ENCODE peak calls at places on chromosomes 16 and 17, in seven cellular contexts. One of them, this sample, is unnamed.

GRCh38 chr17:75516619-75517276 is 420 bp downstream of the TSEN54 start:
- DNase-seq in left ventricle myocardium inferior: no peak
- DNase-seq in cardiac fibroblast: peak; percentile 49
- DNase-seq in AG10803: peak; percentile 16
- DNase-seq in activated CD8-positive, alpha-beta T cell treated with anti-CD3 and anti-CD28 coated beads for 36 hours: peak; percentile 45
- DNase-seq in pancreas: peak; percentile 75
- DNase-seq in brain microvascular endothelial cell: no peak
- DNase-seq in this sample: no peak

GRCh38 chr17:51128089-51128488 is 7.4 kb upstream of the SPAG9 start:
- DNase-seq in left ventricle myocardium inferior: no peak
- DNase-seq in cardiac fibroblast: peak; percentile 50
- DNase-seq in AG10803: no peak
- DNase-seq in activated CD8-positive, alpha-beta T cell treated with anti-CD3 and anti-CD28 coated beads for 36 hours: peak; percentile 44
- DNase-seq in pancreas: no peak
- DNase-seq in brain microvascular endothelial cell: no peak
- DNase-seq in this sample: peak; percentile 7

GRCh38 chr17:42284566-42284965 is 3.7 kb upstream of the STAT5A start:
- DNase-seq in left ventricle myocardium inferior: no peak
- DNase-seq in cardiac fibroblast: no peak
- DNase-seq in AG10803: no peak
- DNase-seq in activated CD8-positive, alpha-beta T cell treated with anti-CD3 and anti-CD28 coated beads for 36 hours: no peak
- DNase-seq in pancreas: no peak
- DNase-seq in brain microvascular endothelial cell: no peak
- DNase-seq in this sample: no peak

GRCh38 chr17:7074931-7075330 is 5.1 kb downstream of the CLEC10A start:
- DNase-seq in left ventricle myocardium inferior: no peak
- DNase-seq in cardiac fibroblast: no peak
- DNase-seq in AG10803: no peak
- DNase-seq in activated CD8-positive, alpha-beta T cell treated with anti-CD3 and anti-CD28 coated beads for 36 hours: no peak
- DNase-seq in pancreas: no peak
- DNase-seq in brain microvascular endothelial cell: no peak
- DNase-seq in this sample: no peak

GRCh38 chr17:58617563-58617962 is 74.3 kb downstream of the TEX14 start:
- DNase-seq in left ventricle myocardium inferior: no peak
- DNase-seq in cardiac fibroblast: no peak
- DNase-seq in AG10803: no peak
- DNase-seq in activated CD8-positive, alpha-beta T cell treated with anti-CD3 and anti-CD28 coated beads for 36 hours: no peak
- DNase-seq in pancreas: no peak
- DNase-seq in brain microvascular endothelial cell: no peak
- DNase-seq in this sample: no peak

GRCh38 chr16:1351582-1352362 is at the start of the genes GNPTG and TSR3:
- DNase-seq in left ventricle myocardium inferior: peak; percentile 87
- DNase-seq in cardiac fibroblast: peak; percentile 95
- DNase-seq in AG10803: peak; percentile 92
- DNase-seq in activated CD8-positive, alpha-beta T cell treated with anti-CD3 and anti-CD28 coated beads for 36 hours: peak; percentile 84
- DNase-seq in pancreas: peak; percentile 96
- DNase-seq in brain microvascular endothelial cell: peak; percentile 60
- DNase-seq in this sample: peak; percentile 81

GRCh38 chr17:76153202-76153601 is 12.2 kb upstream of the FOXJ1 start:
- DNase-seq in left ventricle myocardium inferior: no peak
- DNase-seq in cardiac fibroblast: no peak
- DNase-seq in AG10803: no peak
- DNase-seq in activated CD8-positive, alpha-beta T cell treated with anti-CD3 and anti-CD28 coated beads for 36 hours: no peak
- DNase-seq in pancreas: no peak
- DNase-seq in brain microvascular endothelial cell: no peak
- DNase-seq in this sample: no peak

GRCh38 chr17:22277595-22277994 is 585.3 kb downstream of the KCNJ18 start:
- DNase-seq in left ventricle myocardium inferior: no peak
- DNase-seq in cardiac fibroblast: no peak
- DNase-seq in AG10803: no peak
- DNase-seq in activated CD8-positive, alpha-beta T cell treated with anti-CD3 and anti-CD28 coated beads for 36 hours: no peak
- DNase-seq in pancreas: peak; percentile 27
- DNase-seq in brain microvascular endothelial cell: no peak
- DNase-seq in this sample: no peak

GRCh38 chr17:4898927-4899326 is 409 bp upstream of the C17orf107 start:
- DNase-seq in left ventricle myocardium inferior: no peak
- DNase-seq in cardiac fibroblast: no peak
- DNase-seq in AG10803: no peak
- DNase-seq in activated CD8-positive, alpha-beta T cell treated with anti-CD3 and anti-CD28 coated beads for 36 hours: peak; percentile 33
- DNase-seq in pancreas: no peak
- DNase-seq in brain microvascular endothelial cell: no peak
- DNase-seq in this sample: no peak

GRCh38 chr17:4900231-4901107 is 1.1 kb downstream of the C17orf107 start:
- DNase-seq in left ventricle myocardium inferior: no peak
- DNase-seq in cardiac fibroblast: no peak
- DNase-seq in AG10803: no peak
- DNase-seq in activated CD8-positive, alpha-beta T cell treated with anti-CD3 and anti-CD28 coated beads for 36 hours: peak; percentile 68
- DNase-seq in pancreas: no peak
- DNase-seq in brain microvascular endothelial cell: no peak
- DNase-seq in this sample: no peak

GRCh38 chr17:4898351-4898750 is 985 bp upstream of the C17orf107 start:
- DNase-seq in left ventricle myocardium inferior: no peak
- DNase-seq in cardiac fibroblast: no peak
- DNase-seq in AG10803: no peak
- DNase-seq in activated CD8-positive, alpha-beta T cell treated with anti-CD3 and anti-CD28 coated beads for 36 hours: no peak
- DNase-seq in pancreas: no peak
- DNase-seq in brain microvascular endothelial cell: no peak
- DNase-seq in this sample: no peak

GRCh38 chr17:4901108-4901647 is 1.7 kb downstream of the CHRNE start:
- DNase-seq in left ventricle myocardium inferior: no peak
- DNase-seq in cardiac fibroblast: no peak
- DNase-seq in AG10803: no peak
- DNase-seq in activated CD8-positive, alpha-beta T cell treated with anti-CD3 and anti-CD28 coated beads for 36 hours: no peak
- DNase-seq in pancreas: no peak
- DNase-seq in brain microvascular endothelial cell: no peak
- DNase-seq in this sample: no peak

DNA sequence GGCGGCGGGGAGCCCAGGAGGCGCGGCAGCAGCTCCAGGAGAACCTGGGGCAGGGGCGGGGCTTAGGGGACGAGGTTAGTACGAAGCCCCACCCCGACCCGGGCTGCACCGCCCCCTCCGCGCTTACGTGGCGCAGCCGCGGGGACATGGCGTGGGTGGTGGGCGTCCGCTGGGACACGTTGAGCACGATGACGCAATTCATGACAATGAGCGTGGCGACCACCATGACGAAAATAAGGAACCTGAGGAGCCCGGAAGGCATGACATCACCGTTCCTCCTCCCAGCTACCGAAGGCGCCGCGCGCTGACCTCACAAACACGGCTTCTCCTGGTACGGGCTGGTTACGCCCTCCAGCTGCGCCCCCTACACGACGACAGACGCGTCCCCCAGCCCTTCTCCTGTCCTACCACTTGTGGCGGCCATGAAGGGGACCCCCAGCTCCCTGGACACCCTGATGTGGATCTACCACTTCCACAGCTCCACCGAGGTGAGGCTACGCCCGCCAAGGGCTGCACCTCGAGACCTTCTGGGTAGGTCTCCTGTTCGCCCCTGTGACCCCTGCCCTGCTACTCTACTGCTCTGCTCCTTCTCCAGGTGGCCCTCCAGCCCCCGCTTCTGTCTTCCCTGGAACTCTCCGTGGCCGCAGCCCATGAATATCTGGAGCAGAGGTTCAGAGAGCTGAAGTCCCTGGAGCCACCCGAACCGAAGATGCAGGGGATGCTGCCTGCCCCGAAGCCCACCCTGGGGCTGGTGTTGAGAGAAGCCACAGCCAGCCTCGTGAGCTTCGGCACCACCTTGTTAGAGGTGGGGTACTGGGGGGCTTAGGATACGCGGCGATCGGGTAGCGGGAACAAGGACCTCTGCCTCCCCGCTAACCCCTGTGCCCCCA is at the start of gene C17orf107:
- DNase-seq in left ventricle myocardium inferior: peak; percentile 82
- DNase-seq in cardiac fibroblast: peak; percentile 88
- DNase-seq in AG10803: peak; percentile 65
- DNase-seq in activated CD8-positive, alpha-beta T cell treated with anti-CD3 and anti-CD28 coated beads for 36 hours: peak; percentile 99
- DNase-seq in pancreas: peak; percentile 91
- DNase-seq in brain microvascular endothelial cell: peak; percentile 58
- DNase-seq in this sample: peak; percentile 3
- TF ChIP-seq CTCF in left ventricle myocardium inferior: no peak
- TF ChIP-seq CTCF in cardiac fibroblast: no peak
- TF ChIP-seq CTCF in AG10803: no peak
- TF ChIP-seq CTCF in activated CD8-positive, alpha-beta T cell treated with anti-CD3 and anti-CD28 coated beads for 36 hours: no peak
- TF ChIP-seq CTCF in pancreas: no peak
- TF ChIP-seq CTCF in brain microvascular endothelial cell: peak; percentile 2
- TF ChIP-seq CTCF in this sample: no peak

GRCh38 chr16:55044366-55044975 is 113.8 kb downstream of the IRX5 start:
- DNase-seq in left ventricle myocardium inferior: no peak
- DNase-seq in cardiac fibroblast: no peak
- DNase-seq in AG10803: no peak
- DNase-seq in activated CD8-positive, alpha-beta T cell treated with anti-CD3 and anti-CD28 coated beads for 36 hours: no peak
- DNase-seq in pancreas: no peak
- DNase-seq in brain microvascular endothelial cell: no peak
- DNase-seq in this sample: no peak

GRCh38 chr16:55041540-55042234 is 111.0 kb downstream of the IRX5 start:
- DNase-seq in left ventricle myocardium inferior: no peak
- DNase-seq in cardiac fibroblast: no peak
- DNase-seq in AG10803: no peak
- DNase-seq in activated CD8-positive, alpha-beta T cell treated with anti-CD3 and anti-CD28 coated beads for 36 hours: no peak
- DNase-seq in pancreas: no peak
- DNase-seq in brain microvascular endothelial cell: no peak
- DNase-seq in this sample: no peak

GRCh38 chr16:55042556-55043432 is 112.1 kb downstream of the IRX5 start:
- DNase-seq in left ventricle myocardium inferior: no peak
- DNase-seq in cardiac fibroblast: no peak
- DNase-seq in AG10803: no peak
- DNase-seq in activated CD8-positive, alpha-beta T cell treated with anti-CD3 and anti-CD28 coated beads for 36 hours: no peak
- DNase-seq in pancreas: no peak
- DNase-seq in brain microvascular endothelial cell: no peak
- DNase-seq in this sample: no peak

GRCh38 chr16:55045329-55046145 is 114.9 kb downstream of the IRX5 start:
- DNase-seq in left ventricle myocardium inferior: no peak
- DNase-seq in cardiac fibroblast: no peak
- DNase-seq in AG10803: no peak
- DNase-seq in activated CD8-positive, alpha-beta T cell treated with anti-CD3 and anti-CD28 coated beads for 36 hours: no peak
- DNase-seq in pancreas: no peak
- DNase-seq in brain microvascular endothelial cell: no peak
- DNase-seq in this sample: no peak

DNA sequence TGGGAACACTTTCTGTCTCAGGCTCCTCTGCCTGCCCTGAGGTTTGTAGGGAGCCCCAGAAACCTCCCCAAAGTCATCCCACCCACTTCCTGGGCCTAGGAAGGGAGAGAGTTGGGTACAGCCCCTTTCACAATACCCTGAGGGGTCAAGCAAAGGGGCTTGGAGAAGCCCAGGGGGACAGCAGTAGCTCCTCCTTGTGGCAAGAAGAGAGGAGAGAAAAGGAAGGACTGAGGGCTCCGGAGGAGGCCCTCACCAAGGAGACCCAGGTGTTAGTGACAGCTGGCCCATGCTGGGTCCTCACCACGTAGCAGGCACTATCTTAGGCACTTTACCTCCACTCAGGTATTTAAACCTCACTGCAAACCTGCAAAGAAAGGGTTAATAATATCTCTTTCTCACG is 112.8 kb downstream of the IRX5 start:
- DNase-seq in left ventricle myocardium inferior: no peak
- DNase-seq in cardiac fibroblast: no peak
- DNase-seq in AG10803: no peak
- DNase-seq in activated CD8-positive, alpha-beta T cell treated with anti-CD3 and anti-CD28 coated beads for 36 hours: no peak
- DNase-seq in pancreas: no peak
- DNase-seq in brain microvascular endothelial cell: no peak
- DNase-seq in this sample: no peak
- TF ChIP-seq CTCF in left ventricle myocardium inferior: no peak
- TF ChIP-seq CTCF in cardiac fibroblast: no peak
- TF ChIP-seq CTCF in AG10803: no peak
- TF ChIP-seq CTCF in activated CD8-positive, alpha-beta T cell treated with anti-CD3 and anti-CD28 coated beads for 36 hours: no peak
- TF ChIP-seq CTCF in pancreas: no peak
- TF ChIP-seq CTCF in brain microvascular endothelial cell: no peak
- TF ChIP-seq CTCF in this sample: no peak

DNA sequence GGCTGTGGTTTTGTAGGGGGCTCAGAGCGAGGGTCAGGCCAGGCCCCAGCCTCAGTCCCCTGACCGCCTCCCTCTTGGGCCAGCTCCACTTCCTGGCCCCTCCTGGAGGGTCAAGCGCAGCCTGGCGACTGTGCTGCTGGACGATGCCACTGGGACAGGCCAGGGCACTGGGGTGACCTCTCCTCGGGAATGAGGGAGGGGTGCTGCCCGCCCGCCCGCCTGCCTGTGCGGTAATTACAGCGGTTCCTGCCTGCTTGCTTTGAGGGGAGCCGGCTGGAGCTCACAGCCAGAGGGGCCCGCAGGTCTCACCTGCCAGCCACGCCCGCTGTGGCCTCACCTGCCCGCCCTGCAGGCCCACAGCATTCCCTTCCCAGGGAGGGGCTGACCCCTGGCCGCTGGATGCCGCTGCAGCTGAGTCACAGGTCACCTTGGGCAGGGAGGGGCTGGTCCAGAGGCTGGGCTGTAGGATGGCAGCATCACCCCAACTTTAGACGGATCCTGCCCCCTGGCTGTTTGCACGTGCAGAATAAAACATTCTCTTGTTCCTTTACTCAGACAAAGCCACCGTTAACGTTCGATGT is 76.7 kb upstream of the CBX4 start:
- DNase-seq in left ventricle myocardium inferior: no peak
- DNase-seq in cardiac fibroblast: peak; percentile 51
- DNase-seq in AG10803: peak; percentile 22
- DNase-seq in activated CD8-positive, alpha-beta T cell treated with anti-CD3 and anti-CD28 coated beads for 36 hours: peak; percentile 44
- DNase-seq in pancreas: peak; percentile 60
- DNase-seq in brain microvascular endothelial cell: no peak
- DNase-seq in this sample: peak; percentile 42
- TF ChIP-seq CTCF in left ventricle myocardium inferior: peak; percentile 49
- TF ChIP-seq CTCF in cardiac fibroblast: peak; percentile 36
- TF ChIP-seq CTCF in AG10803: peak; percentile 44
- TF ChIP-seq CTCF in activated CD8-positive, alpha-beta T cell treated with anti-CD3 and anti-CD28 coated beads for 36 hours: no peak
- TF ChIP-seq CTCF in pancreas: no peak
- TF ChIP-seq CTCF in brain microvascular endothelial cell: peak; percentile 53
- TF ChIP-seq CTCF in this sample: peak; percentile 71

GRCh38 chr16:58678269-58678668 is 6.3 kb downstream of the SLC38A7 start:
- DNase-seq in left ventricle myocardium inferior: peak; percentile 5
- DNase-seq in cardiac fibroblast: no peak
- DNase-seq in AG10803: no peak
- DNase-seq in activated CD8-positive, alpha-beta T cell treated with anti-CD3 and anti-CD28 coated beads for 36 hours: no peak
- DNase-seq in pancreas: no peak
- DNase-seq in brain microvascular endothelial cell: no peak
- DNase-seq in this sample: no peak

GRCh38 chr16:58679763-58680162 is 4.8 kb downstream of the SLC38A7 start:
- DNase-seq in left ventricle myocardium inferior: no peak
- DNase-seq in cardiac fibroblast: no peak
- DNase-seq in AG10803: no peak
- DNase-seq in activated CD8-positive, alpha-beta T cell treated with anti-CD3 and anti-CD28 coated beads for 36 hours: no peak
- DNase-seq in pancreas: no peak
- DNase-seq in brain microvascular endothelial cell: no peak
- DNase-seq in this sample: no peak

GRCh38 chr16:58684354-58685083 is at the start of gene SLC38A7:
- DNase-seq in left ventricle myocardium inferior: peak; percentile 89
- DNase-seq in cardiac fibroblast: peak; percentile 87
- DNase-seq in AG10803: peak; percentile 78
- DNase-seq in activated CD8-positive, alpha-beta T cell treated with anti-CD3 and anti-CD28 coated beads for 36 hours: peak; percentile 87
- DNase-seq in pancreas: peak; percentile 90
- DNase-seq in brain microvascular endothelial cell: peak; percentile 86
- DNase-seq in this sample: peak; percentile 78

GRCh38 chr16:58684001-58684353 is 593 bp downstream of the SLC38A7 start:
- DNase-seq in left ventricle myocardium inferior: peak; percentile 15
- DNase-seq in cardiac fibroblast: peak; percentile 41
- DNase-seq in AG10803: peak; percentile 32
- DNase-seq in activated CD8-positive, alpha-beta T cell treated with anti-CD3 and anti-CD28 coated beads for 36 hours: no peak
- DNase-seq in pancreas: no peak
- DNase-seq in brain microvascular endothelial cell: peak; percentile 44
- DNase-seq in this sample: peak; percentile 22

DNA sequence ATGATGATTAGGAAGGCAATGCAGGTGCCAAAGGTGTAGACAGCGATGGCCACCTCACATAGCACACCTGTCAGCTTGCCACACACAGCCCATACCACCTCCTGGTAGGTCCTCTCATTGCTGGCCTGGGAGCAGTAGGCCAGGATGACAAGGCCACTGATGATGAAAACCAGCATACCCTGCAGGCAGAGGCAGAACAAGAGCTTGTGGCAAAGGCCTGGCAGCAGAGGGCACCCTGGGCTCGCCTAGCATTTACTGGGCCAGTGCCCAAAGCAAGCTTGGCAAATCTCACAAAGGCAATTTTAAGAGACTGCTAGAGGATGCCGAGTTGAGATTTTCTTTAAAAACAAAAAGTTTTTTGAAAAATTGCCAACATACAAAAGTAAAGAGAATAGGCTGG is 5.9 kb downstream of the SLC38A7 start:
- DNase-seq in left ventricle myocardium inferior: peak; percentile 37
- DNase-seq in cardiac fibroblast: peak; percentile 57
- DNase-seq in AG10803: peak; percentile 50
- DNase-seq in activated CD8-positive, alpha-beta T cell treated with anti-CD3 and anti-CD28 coated beads for 36 hours: peak; percentile 24
- DNase-seq in pancreas: no peak
- DNase-seq in brain microvascular endothelial cell: no peak
- DNase-seq in this sample: peak; percentile 71
- TF ChIP-seq CTCF in left ventricle myocardium inferior: peak; percentile 57
- TF ChIP-seq CTCF in cardiac fibroblast: peak; percentile 16
- TF ChIP-seq CTCF in AG10803: no peak
- TF ChIP-seq CTCF in activated CD8-positive, alpha-beta T cell treated with anti-CD3 and anti-CD28 coated beads for 36 hours: no peak
- TF ChIP-seq CTCF in pancreas: no peak
- TF ChIP-seq CTCF in brain microvascular endothelial cell: peak; percentile 29
- TF ChIP-seq CTCF in this sample: peak; percentile 69

This sample was measured in HFFc6.